ENCODE peak calls at places on chromosome 5, in five cellular contexts. F is activated CD4-positive, CD25-positive, alpha-beta regulatory T cell; V is colonic mucosa; T is stimulated activated naive CD8-positive, alpha-beta T cell treated with anti-CD3 and anti-CD28 coated beads, Interleukin-15, Interleukin-2, amounts not matched to agents 100 U/mL and 50 U/mL, for 24 hours; A is AG10803. E is an unnamed sample.
A peak's percentile ranks its signal among the peaks of the same experiment; 100 is the strongest.

GRCh38 chr5:37757980-37758582 is 81.8 kb downstream of the GDNF start:
- DNase-seq in A (no peak), V (no peak), F (no peak), T (no peak), E (no peak)

GRCh38 chr5:41270423-41271251 is 57.3 kb upstream of the C6 start:
- DNase-seq in T (no peak), F (no peak), V (peak; percentile 51), A (peak; percentile 60), E (no peak)

GRCh38 chr5:71782771-71783770 is 64.0 kb downstream of the CARTPT start:
- DNase-seq in A (peak; percentile 74), V (peak; percentile 83), F (peak; percentile 41), T (peak; percentile 70), E (peak; percentile 60)

GRCh38 chr5:132237141-132237540 is 9.5 kb upstream of the P4HA2 start:
- DNase-seq in F (no peak), V (no peak), T (no peak), A (peak; percentile 25), E (no peak)

GRCh38 chr5:132500931-132501628 is 10.5 kb upstream of the IRF1 start:
- DNase-seq in V (peak; percentile 89), A (peak; percentile 59), F (peak; percentile 43), T (peak; percentile 82), E (no peak)

GRCh38 chr5:59222687-59223511 is 640.0 kb downstream of the RAB3C start:
- DNase-seq in V (peak; percentile 57), A (no peak), T (no peak), F (no peak), E (no peak)

GRCh38 chr5:159588930-159589329 is 258.6 kb upstream of the IL12B start:
- DNase-seq in T (no peak), F (no peak), V (no peak), A (no peak), E (no peak)

GRCh38 chr5:97529354-97529753 is 346.3 kb upstream of the RIOK2 start:
- DNase-seq in V (no peak), F (no peak), T (no peak), A (no peak), E (no peak)

GRCh38 chr5:116574682-116575634 is at the start of gene SEMA6A:
- DNase-seq in V (peak; percentile 97), F (peak; percentile 23), T (peak; percentile 75), A (peak; percentile 75), E (peak; percentile 81)

GRCh38 chr5:116521173-116521872 is 53.3 kb downstream of the SEMA6A start:
- DNase-seq in V (no peak), A (no peak), T (no peak), F (no peak), E (no peak)

GRCh38 chr5:122547219-122547618 is 227.7 kb upstream of the SNX2 start:
- DNase-seq in F (no peak), A (no peak), V (no peak), T (no peak), E (no peak)

GRCh38 chr5:7877851-7878250 is 8.9 kb downstream of the MTRR start:
- DNase-seq in A (no peak), T (no peak), V (no peak), F (no peak), E (no peak)

GRCh38 chr5:135039526-135040296 is 5.7 kb upstream of the PITX1 start:
- DNase-seq in V (no peak), F (no peak), A (no peak), T (no peak), E (no peak)

GRCh38 chr5:169200086-169200778 is 100.7 kb downstream of the SLIT3 start:
- DNase-seq in T (no peak), F (no peak), V (no peak), A (peak; percentile 22), E (no peak)

GRCh38 chr5:42495908-42496307 is 72.7 kb downstream of the GHR start:
- DNase-seq in V (no peak), T (no peak), F (no peak), A (no peak), E (no peak)